ENCODE peak calls at places on chromosome 22, in four cellular contexts. One of them, this sample, is unnamed.

GRCh38 chr22:26502688-26503561 is 9.3 kb downstream of the TFIP11 start:
- DNase-seq in HepG2: no peak
- DNase-seq in K562: peak
- DNase-seq in GM12878: no peak
- DNase-seq in this sample: peak

GRCh38 chr22:39852799-39853198 is 40.8 kb downstream of the ENTHD1 start:
- DNase-seq in HepG2: no peak
- DNase-seq in K562: no peak
- DNase-seq in GM12878: no peak
- DNase-seq in this sample: no peak

GRCh38 chr22:47332246-47332980 is 570.0 kb downstream of the TBC1D22A start:
- DNase-seq in HepG2: no peak
- DNase-seq in K562: no peak
- DNase-seq in GM12878: no peak
- DNase-seq in this sample: no peak

GRCh38 chr22:22855617-22856308 is 31.9 kb upstream of the IGLL5 start:
- DNase-seq in HepG2: peak
- DNase-seq in K562: peak
- DNase-seq in GM12878: no peak
- DNase-seq in this sample: peak

GRCh38 chr22:43060213-43060612 is 29.0 kb downstream of the TTLL1 start:
- DNase-seq in HepG2: peak
- DNase-seq in K562: peak
- DNase-seq in GM12878: no peak
- DNase-seq in this sample: peak

GRCh38 chr22:35540600-35541253 is at the start of gene RASD2:
- DNase-seq in HepG2: no peak
- DNase-seq in K562: no peak
- DNase-seq in GM12878: no peak
- DNase-seq in this sample: peak

GRCh38 chr22:31874821-31875220 is 69.5 kb upstream of the YWHAH start:
- DNase-seq in HepG2: no peak
- DNase-seq in K562: no peak
- DNase-seq in GM12878: no peak
- DNase-seq in this sample: no peak

GRCh38 chr22:17744430-17744829 is 29.8 kb downstream of the BID start:
- DNase-seq in HepG2: no peak
- DNase-seq in K562: no peak
- DNase-seq in GM12878: no peak
- DNase-seq in this sample: no peak

GRCh38 chr22:49838771-49839717 is 11.4 kb upstream of the BRD1 start:
- DNase-seq in HepG2: no peak
- DNase-seq in K562: no peak
- DNase-seq in GM12878: peak
- DNase-seq in this sample: peak

GRCh38 chr22:43186272-43187170 is at the start of gene TTLL12:
- DNase-seq in HepG2: no peak
- DNase-seq in K562: no peak
- DNase-seq in GM12878: no peak
- DNase-seq in this sample: peak

GRCh38 chr22:32144875-32145274 is 14.2 kb downstream of the C22orf42 start:
- DNase-seq in HepG2: no peak
- DNase-seq in K562: no peak
- DNase-seq in GM12878: no peak
- DNase-seq in this sample: no peak

GRCh38 chr22:31329029-31329428 is 17.1 kb downstream of the PATZ1 start:
- DNase-seq in HepG2: no peak
- DNase-seq in K562: no peak
- DNase-seq in GM12878: no peak
- DNase-seq in this sample: no peak

GRCh38 chr22:38491707-38492348 is 14.3 kb downstream of the DDX17 start:
- DNase-seq in HepG2: peak
- DNase-seq in K562: no peak
- DNase-seq in GM12878: no peak
- DNase-seq in this sample: no peak

GRCh38 chr22:20494978-20495860 is at the start of gene KLHL22:
- DNase-seq in HepG2: peak
- DNase-seq in K562: peak
- DNase-seq in GM12878: no peak
- DNase-seq in this sample: peak
- TF ChIP-seq TARDBP in HepG2: no peak
- TF ChIP-seq TARDBP in K562: no peak
- TF ChIP-seq TARDBP in GM12878: no peak
- TF ChIP-seq TARDBP in this sample: no peak

GRCh38 chr22:30180616-30181015 is 65.9 kb downstream of the LIF start:
- DNase-seq in HepG2: no peak
- DNase-seq in K562: no peak
- DNase-seq in GM12878: no peak
- DNase-seq in this sample: no peak

GRCh38 chr22:30176431-30176830 is 70.1 kb downstream of the LIF start:
- DNase-seq in HepG2: no peak
- DNase-seq in K562: no peak
- DNase-seq in GM12878: no peak
- DNase-seq in this sample: no peak

GRCh38 chr22:30175743-30176288 is 70.7 kb downstream of the LIF start:
- DNase-seq in HepG2: no peak
- DNase-seq in K562: no peak
- DNase-seq in GM12878: no peak
- DNase-seq in this sample: no peak

GRCh38 chr22:30181459-30182353 is 64.9 kb downstream of the LIF start:
- DNase-seq in HepG2: no peak
- DNase-seq in K562: no peak
- DNase-seq in GM12878: no peak
- DNase-seq in this sample: no peak

DNA sequence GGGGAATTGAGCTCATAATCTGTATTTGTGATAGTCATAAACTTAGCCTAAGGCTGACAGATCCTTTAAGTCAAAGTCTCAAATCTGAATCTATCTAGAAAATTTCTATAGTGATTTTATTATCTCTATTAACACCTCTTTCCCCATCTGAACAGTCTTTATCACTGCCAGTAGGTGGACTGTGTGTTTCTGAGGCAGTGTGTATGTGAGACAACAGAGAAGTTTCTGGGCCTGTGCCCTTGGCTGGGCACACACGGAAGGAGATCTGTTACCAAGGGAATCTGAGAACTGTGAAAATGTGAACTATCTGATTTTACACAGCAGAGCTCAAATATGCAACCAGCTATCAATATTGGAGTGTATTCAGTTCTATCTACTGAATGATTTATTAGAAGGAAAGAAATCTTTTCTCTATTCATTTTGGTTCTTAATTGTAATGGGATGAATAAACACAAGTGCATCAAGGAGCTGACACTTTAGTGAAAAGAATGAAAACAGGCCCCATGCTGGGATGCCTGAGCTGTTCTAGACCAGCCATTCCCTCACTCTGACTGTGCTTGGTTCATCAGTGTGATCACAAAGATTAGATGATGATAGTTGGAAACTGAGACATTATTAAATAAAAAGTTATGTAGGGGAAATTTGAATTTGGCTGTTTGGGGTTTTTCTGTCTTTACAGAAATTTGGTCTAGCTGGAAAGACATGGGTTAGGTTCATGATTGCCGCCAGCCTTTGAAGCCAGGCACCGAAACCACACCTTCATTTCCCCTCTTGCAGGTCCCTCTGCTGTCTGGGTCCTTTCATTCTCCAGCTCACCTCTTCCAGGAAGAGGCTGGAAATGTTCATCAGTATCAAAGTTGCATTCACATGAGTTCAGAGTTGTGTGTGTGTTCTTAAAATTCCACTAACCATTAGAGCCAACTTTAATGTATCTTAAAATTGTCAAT is 68.1 kb downstream of the LIF start:
- DNase-seq in HepG2: no peak
- DNase-seq in K562: no peak
- DNase-seq in GM12878: no peak
- DNase-seq in this sample: no peak
- TF ChIP-seq FOXK2 in HepG2: no peak
- TF ChIP-seq FOXK2 in K562: no peak
- TF ChIP-seq FOXK2 in GM12878: no peak
- TF ChIP-seq FOXK2 in this sample: no peak

DNA sequence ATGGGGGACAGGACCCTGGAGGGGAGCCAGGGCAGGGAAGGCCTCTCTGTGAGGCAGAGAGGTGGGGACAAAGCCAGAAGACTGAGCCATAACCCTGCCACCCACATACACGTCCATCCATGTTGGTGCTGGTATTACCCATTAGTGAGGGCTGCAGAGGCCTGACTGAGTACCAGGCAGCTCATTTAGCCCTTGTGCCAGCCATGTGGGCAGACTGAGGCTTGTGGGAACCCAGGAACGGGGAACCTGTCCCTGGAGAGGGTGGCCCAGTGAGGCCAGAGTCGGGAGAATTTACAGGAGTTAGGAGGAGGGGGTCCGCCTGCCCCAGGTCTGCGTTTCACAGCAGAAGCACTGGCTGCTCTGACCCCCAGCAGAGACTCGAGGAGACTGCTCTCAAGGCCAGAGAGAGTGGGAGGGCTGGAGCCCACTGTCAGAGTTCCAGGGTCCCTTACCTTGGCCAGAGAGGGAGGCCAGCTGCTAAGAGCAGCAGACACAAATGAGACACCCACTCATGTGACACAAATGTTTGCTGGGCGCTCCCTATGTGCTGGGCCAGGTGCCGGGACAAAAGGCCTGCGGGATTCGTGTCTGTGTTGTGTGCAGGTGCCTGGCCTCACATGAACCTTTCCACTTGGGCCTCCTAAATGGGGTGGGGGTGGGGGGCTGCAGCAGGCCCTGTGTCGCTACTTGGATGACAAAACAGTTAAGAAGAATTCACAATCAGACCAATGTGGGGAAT is 2.7 kb upstream of the TNFRSF13C start:
- DNase-seq in HepG2: no peak
- DNase-seq in K562: no peak
- DNase-seq in GM12878: no peak
- DNase-seq in this sample: no peak
- TF ChIP-seq BHLHE40 in HepG2: no peak
- TF ChIP-seq BHLHE40 in K562: no peak
- TF ChIP-seq BHLHE40 in GM12878: no peak
- TF ChIP-seq BHLHE40 in this sample: no peak

GRCh38 chr22:46075764-46076531 is 74.4 kb upstream of the PPARA start:
- DNase-seq in HepG2: no peak
- DNase-seq in K562: no peak
- DNase-seq in GM12878: no peak
- DNase-seq in this sample: no peak
- TF ChIP-seq TARDBP in HepG2: no peak
- TF ChIP-seq TARDBP in K562: no peak
- TF ChIP-seq TARDBP in GM12878: no peak
- TF ChIP-seq TARDBP in this sample: no peak

GRCh38 chr22:48807155-48807554 is 1020.5 kb downstream of the BRD1 start:
- DNase-seq in HepG2: no peak
- DNase-seq in K562: no peak
- DNase-seq in GM12878: no peak
- DNase-seq in this sample: no peak

GRCh38 chr22:48808038-48808960 is 1019.4 kb downstream of the BRD1 start:
- DNase-seq in HepG2: no peak
- DNase-seq in K562: no peak
- DNase-seq in GM12878: no peak
- DNase-seq in this sample: no peak

GRCh38 chr22:48806227-48806781 is 1021.4 kb downstream of the BRD1 start:
- DNase-seq in HepG2: no peak
- DNase-seq in K562: no peak
- DNase-seq in GM12878: no peak
- DNase-seq in this sample: no peak

DNA sequence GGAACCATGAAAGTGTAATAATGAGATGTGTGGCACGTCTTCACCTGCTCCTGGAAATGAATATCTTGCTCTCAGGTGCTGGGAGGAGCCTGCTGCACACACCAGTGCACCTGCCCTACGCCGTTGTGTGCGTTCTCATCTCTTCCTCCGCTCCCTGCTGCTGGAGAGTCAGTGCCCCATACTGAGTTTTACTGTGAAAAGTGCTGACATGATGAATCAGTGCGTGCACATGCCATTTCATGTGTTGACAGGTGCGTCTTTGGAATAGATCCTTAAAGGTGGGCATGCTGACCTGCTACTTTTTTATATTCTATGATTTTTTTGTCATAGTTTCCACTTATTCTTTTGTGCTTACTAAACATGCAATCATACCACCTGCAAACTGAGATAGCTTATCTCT is 1015.8 kb downstream of the BRD1 start:
- DNase-seq in HepG2: no peak
- DNase-seq in K562: no peak
- DNase-seq in GM12878: no peak
- DNase-seq in this sample: no peak
- TF ChIP-seq FOXK2 in HepG2: no peak
- TF ChIP-seq FOXK2 in K562: no peak
- TF ChIP-seq FOXK2 in GM12878: no peak
- TF ChIP-seq FOXK2 in this sample: no peak

This sample was measured in HEK293T.